ENCODE peak calls at places on chromosomes 11 and 22, in five cellular contexts. T is 8988T, B is GM19239, R is epithelial cell of prostate, P is natural killer cell. M is an unnamed sample.

GRCh38 chr11:125517116-125517804 is 21.2 kb upstream of the FEZ1 start:
- DNase-seq in T (no peak), B (no peak), R (no peak), P (no peak), M (no peak)

GRCh38 chr11:11244470-11245080 is 108.5 kb downstream of the CSNK2A3 start:
- DNase-seq in T (no peak), B (no peak), R (no peak), P (no peak), M (no peak)

GRCh38 chr11:67584205-67584880 is 731 bp downstream of the GSTP1 start:
- DNase-seq in T (no peak), B (no peak), R (peak; percentile 68), P (peak; percentile 34), M (peak; percentile 90)

GRCh38 chr11:17473071-17473744 is 3.4 kb downstream of the ABCC8 start:
- DNase-seq in T (peak; percentile 100), B (no peak), R (no peak), P (no peak), M (no peak)

GRCh38 chr11:129308241-129308865 is 67.3 kb upstream of the BARX2 start:
- DNase-seq in T (no peak), B (no peak), R (no peak), P (no peak), M (no peak)

GRCh38 chr11:60457576-60457975 is 1.9 kb downstream of the MS4A1 start:
- DNase-seq in T (no peak), B (no peak), R (no peak), P (no peak), M (no peak)

GRCh38 chr22:37178350-37179125 is 9.5 kb downstream of the C1QTNF6 start:
- DNase-seq in T (no peak), B (no peak), R (no peak), P (no peak), M (peak; percentile 71)

GRCh38 chr11:33557201-33557600 is 143.4 kb downstream of the C11orf91 start:
- DNase-seq in T (no peak), B (no peak), R (peak; percentile 44), P (no peak), M (no peak)

GRCh38 chr22:50469377-50470305 is 5.2 kb downstream of the SBF1 start:
- DNase-seq in T (peak; percentile 70), B (peak; percentile 94), R (peak; percentile 37), P (peak; percentile 92), M (peak; percentile 79)

GRCh38 chr11:71114124-71114851 is 138.1 kb downstream of the SHANK2 start:
- DNase-seq in T (no peak), B (peak; percentile 35), R (no peak), P (no peak), M (no peak)

GRCh38 chr22:35446365-35446764 is 46.4 kb downstream of the MCM5 start:
- DNase-seq in T (no peak), B (no peak), R (peak; percentile 51), P (no peak), M (no peak)

GRCh38 chr22:42621505-42622002 is 6.9 kb upstream of the POLDIP3 start:
- DNase-seq in T (peak; percentile 87), B (peak; percentile 82), R (no peak), P (peak; percentile 48), M (peak; percentile 79)